ENCODE peak calls at places on chromosomes 16 and 17, in five cellular contexts. H is A549, W is neural crest cell, G is lower lobe of right lung, X is B cell. V is an unnamed sample.

GRCh38 chr17:58985265-58985810 is 121.3 kb downstream of the TRIM37 start:
- DNase-seq in H (no peak), W (no peak), G (no peak), X (no peak), V (no peak)

GRCh38 chr17:19295478-19296200 is 58.5 kb downstream of the EPN2 start:
- DNase-seq in H (no peak), W (no peak), G (no peak), X (no peak), V (no peak)

GRCh38 chr16:17414421-17414820 is 56.3 kb downstream of the XYLT1 start:
- DNase-seq in G (no peak), W (no peak), X (peak), H (no peak), V (peak)

GRCh38 chr16:31148281-31148728 is 1.6 kb downstream of the PRSS36 start:
- DNase-seq in X (no peak), G (peak), H (no peak), W (no peak), V (no peak)

GRCh38 chr16:17396762-17397498 is 73.8 kb downstream of the XYLT1 start:
- DNase-seq in X (no peak), G (no peak), H (no peak), W (no peak), V (no peak)

GRCh38 chr16:4376126-4376819 is 4.6 kb downstream of the VASN start:
- DNase-seq in X (no peak), G (peak), H (no peak), W (no peak), V (no peak)

GRCh38 chr17:67082110-67082509 is 37.8 kb downstream of the CACNG1 start:
- DNase-seq in W (no peak), G (no peak), X (no peak), H (no peak), V (no peak)

GRCh38 chr17:18320301-18320700 is 5.2 kb downstream of the SMCR8 start:
- DNase-seq in W (no peak), X (no peak), G (peak), H (no peak), V (no peak)

GRCh38 chr17:29124931-29125270 is 55.3 kb downstream of the MYO18A start:
- DNase-seq in X (no peak), W (no peak), H (no peak), G (peak), V (no peak)

GRCh38 chr17:28563475-28563874 is 7.8 kb downstream of the PIGS start:
- DNase-seq in X (no peak), G (no peak), W (no peak), H (peak), V (no peak)

GRCh38 chr16:80794071-80794470 is 10.3 kb downstream of the CDYL2 start:
- DNase-seq in H (no peak), G (no peak), W (no peak), X (no peak), V (no peak)

GRCh38 chr17:13395346-13395745 is 206.4 kb downstream of the HS3ST3A1 start:
- DNase-seq in X (no peak), H (no peak), G (no peak), W (no peak), V (no peak)

GRCh38 chr16:27781195-27781524 is 231.2 kb downstream of the KATNIP start:
- DNase-seq in H (no peak), X (no peak), W (no peak), G (no peak), V (no peak)

DNA sequence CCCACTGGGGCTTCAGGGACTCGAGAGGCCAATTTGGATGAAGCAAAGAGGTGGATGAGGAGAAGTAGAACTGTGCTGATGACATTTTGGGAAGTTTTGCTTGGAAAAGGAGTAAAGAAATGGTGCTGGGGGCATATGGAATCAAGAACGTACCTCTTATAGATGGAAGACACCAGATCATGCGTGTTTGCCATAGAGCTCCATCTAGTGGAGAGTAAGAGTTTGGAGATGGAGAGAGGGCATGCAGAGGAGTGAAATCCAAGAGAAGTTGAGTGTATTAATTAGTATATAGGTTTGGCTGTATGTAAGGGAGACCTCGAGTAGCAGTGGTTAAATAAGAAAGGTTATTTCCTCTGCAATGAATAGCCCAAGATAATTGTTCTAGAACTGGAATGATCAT is 56.0 kb downstream of the SHISA6 start:
- DNase-seq in G (no peak), H (peak), W (no peak), X (no peak), V (no peak)
- TF ChIP-seq CTCF in G (peak), H (peak), W (peak), X (no peak), V (peak)

DNA sequence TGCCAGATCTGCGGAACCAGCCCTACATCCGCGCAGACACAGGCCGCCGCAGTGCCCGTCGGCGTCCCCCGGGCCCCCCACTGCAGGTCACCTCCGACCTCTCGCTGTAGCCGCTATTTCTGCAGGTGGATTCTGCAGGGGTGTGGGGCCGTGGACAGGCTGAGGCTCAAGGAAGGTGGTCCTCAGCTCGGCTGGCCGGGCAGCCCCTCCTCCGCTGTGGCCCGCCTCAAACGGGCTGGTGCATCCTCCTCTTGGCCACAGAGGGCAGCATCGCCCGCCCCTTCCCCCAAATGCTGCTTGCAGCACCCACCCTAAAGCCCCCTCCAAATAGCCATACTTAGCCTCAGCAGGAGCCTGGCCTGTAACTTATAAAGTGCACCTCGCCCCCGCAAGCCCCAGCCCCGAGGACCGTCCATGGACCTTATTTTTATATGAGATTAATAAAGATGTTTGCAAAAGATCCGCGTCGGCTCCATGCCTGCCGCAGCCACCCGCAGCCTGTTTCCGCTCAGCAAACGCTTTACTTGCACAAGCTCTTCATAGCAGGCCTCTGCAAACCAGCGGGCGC is 14.9 kb downstream of the SPATA32 start:
- DNase-seq in X (no peak), G (no peak), H (peak), W (peak), V (peak)
- TF ChIP-seq CTCF in X (peak), G (peak), H (peak), W (peak), V (peak)

GRCh38 chr17:8900626-8901585 is 33.4 kb upstream of the PIK3R6 start:
- DNase-seq in G (no peak), X (peak), W (no peak), H (no peak), V (peak)
- TF ChIP-seq CTCF in G (no peak), X (no peak), W (no peak), H (no peak), V (no peak)

GRCh38 chr17:80990921-80991644 is 558 bp upstream of the CHMP6 start:
- DNase-seq in H (no peak), W (no peak), G (peak), X (no peak), V (peak)

GRCh38 chr17:80989586-80989913 is 2.1 kb upstream of the CHMP6 start:
- DNase-seq in G (no peak), X (no peak), H (no peak), W (no peak), V (no peak)

GRCh38 chr17:80992077-80992947 is 671 bp downstream of the CHMP6 start:
- DNase-seq in G (peak), X (no peak), W (no peak), H (no peak), V (no peak)

GRCh38 chr17:80992948-80993624 is 1.4 kb downstream of the CHMP6 start:
- DNase-seq in W (no peak), H (no peak), G (peak), X (no peak), V (no peak)

GRCh38 chr17:80991645-80992076 is at the start of gene CHMP6:
- DNase-seq in G (peak), X (peak), W (peak), H (peak), V (peak)
- TF ChIP-seq CTCF in G (peak), X (peak), W (peak), H (peak), V (no peak)

GRCh38 chr17:51078009-51078592 is 42.6 kb downstream of the SPAG9 start:
- DNase-seq in W (no peak), G (peak), X (no peak), H (no peak), V (no peak)
- TF ChIP-seq CTCF in W (no peak), G (no peak), X (no peak), H (no peak), V (no peak)

GRCh38 chr17:80264048-80264792 is 3.6 kb downstream of the RNF213 start:
- DNase-seq in W (no peak), G (peak), X (no peak), H (no peak), V (peak)

GRCh38 chr17:80264793-80265075 is 4.1 kb downstream of the RNF213 start:
- DNase-seq in H (no peak), W (no peak), X (no peak), G (no peak), V (no peak)

GRCh38 chr17:80262291-80262690 is 1.6 kb downstream of the RNF213 start:
- DNase-seq in X (no peak), G (no peak), H (no peak), W (no peak), V (no peak)

GRCh38 chr17:80262775-80263244 is 2.2 kb downstream of the RNF213 start:
- DNase-seq in H (no peak), G (no peak), X (no peak), W (no peak), V (no peak)

GRCh38 chr17:80263253-80264047 is 2.8 kb downstream of the RNF213 start:
- DNase-seq in X (peak), G (peak), W (no peak), H (peak), V (peak)
- TF ChIP-seq CTCF in X (peak), G (no peak), W (no peak), H (no peak), V (no peak)

GRCh38 chr16:30000768-30001631 is 5.0 kb downstream of the INO80E start:
- DNase-seq in G (peak), W (no peak), X (no peak), H (no peak), V (no peak)
- TF ChIP-seq CTCF in G (no peak), W (no peak), X (no peak), H (no peak), V (no peak)

GRCh38 chr17:78131172-78132085 is 858 bp downstream of the TMC8 start:
- DNase-seq in W (no peak), G (no peak), H (no peak), X (no peak), V (peak)
- TF ChIP-seq CTCF in W (no peak), G (no peak), H (no peak), X (no peak), V (no peak)

DNA sequence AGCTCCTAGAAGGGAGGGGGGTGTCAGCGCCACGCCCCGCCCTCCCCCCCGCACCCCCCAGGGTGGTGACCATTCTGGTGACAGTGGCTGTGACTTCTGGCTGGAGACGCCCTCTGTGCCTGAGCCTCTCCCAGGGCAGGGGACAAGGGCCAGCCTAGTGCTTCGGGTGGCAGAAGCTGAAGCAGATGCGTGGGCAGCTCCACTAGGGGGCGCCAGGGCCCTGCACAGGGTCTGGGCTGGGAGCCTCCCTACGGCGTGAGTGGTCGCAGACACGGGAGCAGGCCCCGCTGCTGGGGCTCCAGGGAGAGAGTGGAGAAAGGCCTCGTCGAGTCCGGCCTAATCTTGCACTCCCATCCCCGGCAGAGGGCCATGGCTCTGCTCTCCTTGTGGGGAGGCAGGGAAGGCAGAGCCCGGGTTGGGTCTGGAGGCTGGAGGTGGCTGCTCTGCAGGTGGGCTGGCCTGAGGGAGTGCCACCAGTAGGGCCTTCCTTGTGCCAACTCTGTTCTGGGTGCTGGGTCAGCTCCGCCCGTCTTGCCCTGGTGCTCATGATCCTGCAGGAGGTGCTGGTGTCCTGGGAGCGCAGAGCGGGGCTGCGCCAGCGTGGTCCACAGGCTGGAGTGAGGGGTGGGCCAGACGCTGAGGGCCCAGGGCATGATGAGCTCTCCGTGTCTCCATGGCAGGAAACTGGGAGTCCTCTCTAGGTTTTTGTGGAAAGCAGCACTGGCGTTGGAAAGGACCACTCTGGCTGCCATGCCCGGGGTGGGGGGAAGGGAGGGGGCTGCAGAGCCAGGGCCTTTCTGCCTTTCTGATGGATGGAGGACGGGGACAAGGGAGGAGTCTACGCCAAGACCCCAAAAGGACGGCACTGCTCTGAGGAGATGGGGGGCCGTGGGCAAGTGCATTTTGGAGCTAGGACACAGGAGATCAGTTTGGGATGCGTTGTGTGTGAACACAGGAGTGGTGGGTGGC is 2.5 kb downstream of the CENPX start:
- DNase-seq in H (peak), X (peak), G (peak), W (peak), V (peak)
- TF ChIP-seq CTCF in H (peak), X (peak), G (peak), W (peak), V (peak)

V was measured in activated CD8-positive, alpha-beta T cell treated with anti-CD3 and anti-CD28 coated beads for 36 hours.